ENCODE peak calls at places on chromosomes 5 and 9, in six cellular contexts. M is LNCaP clone FGC; S is NCI-H1436 treated with DMSO at 0.1 percent for 48 hours; D is astrocyte of the hippocampus; G is activated T-helper 9 cell treated with anti-CD3 and anti-CD28 coated beads, Interleukin-2, amount 50 U/mL, for 16 hours; E is NCI-H748 treated with DMSO at 0.1 percent for 48 hours. W is an unnamed sample.
A peak's percentile ranks its signal among the peaks of the same experiment; 100 is the strongest.

GRCh38 chr9:28212979-28213378 is 639.7 kb upstream of the C9orf72 start:
- DNase-seq in G (no peak), M (peak; percentile 31), E (no peak), D (peak; percentile 85), S (no peak), W (peak; percentile 86)

GRCh38 chr9:70111641-70112236 is 68.1 kb downstream of the MAMDC2 start:
- DNase-seq in D (no peak), M (peak; percentile 28), S (no peak), E (no peak), G (no peak), W (peak; percentile 37)

GRCh38 chr9:110745656-110746055 is 77.1 kb downstream of the MUSK start:
- DNase-seq in S (no peak), G (no peak), D (peak; percentile 46), M (no peak), E (no peak), W (no peak)

GRCh38 chr5:82991678-82992323 is 85.4 kb downstream of the TMEM167A start:
- DNase-seq in D (no peak), E (no peak), M (no peak), S (no peak), G (no peak), W (peak; percentile 42)

GRCh38 chr9:127783111-127783621 is 2.7 kb upstream of the CDK9 start:
- DNase-seq in G (peak; percentile 49), M (no peak), E (no peak), S (no peak), D (no peak), W (no peak)

GRCh38 chr5:138273834-138274188 is 610 bp downstream of the GFRA3 start:
- DNase-seq in D (no peak), E (no peak), M (no peak), S (no peak), G (no peak), W (no peak)

GRCh38 chr5:90293931-90294330 is 115.6 kb downstream of the CETN3 start:
- DNase-seq in D (peak; percentile 94), G (no peak), S (no peak), E (no peak), M (no peak), W (no peak)

GRCh38 chr9:5800969-5801738 is 31.8 kb downstream of the ERMP1 start:
- DNase-seq in M (no peak), D (peak; percentile 49), S (no peak), E (no peak), G (no peak), W (no peak)

GRCh38 chr5:30401479-30402058 is 791.9 kb upstream of the CDH6 start:
- DNase-seq in D (peak; percentile 63), E (peak; percentile 79), G (no peak), S (no peak), M (peak; percentile 35), W (peak; percentile 18)

GRCh38 chr5:149915392-149916260 is 29.0 kb downstream of the PDE6A start:
- DNase-seq in D (peak; percentile 62), M (no peak), E (no peak), S (no peak), G (no peak), W (no peak)

GRCh38 chr5:124746252-124746915 is at the start of gene ZNF608:
- DNase-seq in M (no peak), G (no peak), E (peak; percentile 72), S (no peak), D (peak; percentile 85), W (no peak)

W was measured in LoVo.